ENCODE peak calls at places on chromosomes 6 and 20, in five cellular contexts. A is NCI-H2029, V is GM23248, S is activated gamma-delta T cell treated with Interleukin-2 at 50 U/mL for 16 hours, Z is nephron progenitor cell. W is an unnamed sample.

GRCh38 chr6:52512199-52512598 is 64.7 kb downstream of the TRAM2 start:
- DNase-seq in A (no peak), V (peak), S (no peak), Z (no peak), W (peak)

GRCh38 chr6:47209632-47210031 is 100.1 kb downstream of the TNFRSF21 start:
- DNase-seq in A (no peak), V (peak), S (no peak), Z (no peak), W (peak)

GRCh38 chr6:170222498-170223471 is 68.1 kb downstream of the DLL1 start:
- DNase-seq in A (peak), V (no peak), S (no peak), Z (no peak), W (no peak)

GRCh38 chr6:41824571-41825569 is 37.4 kb downstream of the TOMM6 start:
- DNase-seq in A (peak), V (no peak), S (no peak), Z (no peak), W (no peak)

GRCh38 chr6:52352239-52353008 is 9.5 kb upstream of the PAQR8 start:
- DNase-seq in A (peak), V (peak), S (no peak), Z (no peak), W (no peak)

GRCh38 chr20:43739148-43739749 is 12.4 kb upstream of the GTSF1L start:
- DNase-seq in A (peak), V (no peak), S (no peak), Z (no peak), W (no peak)

GRCh38 chr20:64158346-64159285 is 5.6 kb upstream of the MYT1 start:
- DNase-seq in A (no peak), V (no peak), S (no peak), Z (no peak), W (no peak)

GRCh38 chr6:164035912-164036485 is 621.5 kb downstream of the QKI start:
- DNase-seq in A (peak), V (no peak), S (no peak), Z (no peak), W (no peak)

GRCh38 chr6:43840490-43841218 is 70.6 kb downstream of the VEGFA start:
- DNase-seq in A (no peak), V (peak), S (no peak), Z (no peak), W (peak)

GRCh38 chr20:4961746-4962145 is 39.6 kb downstream of the SLC23A2 start:
- DNase-seq in A (no peak), V (peak), S (peak), Z (no peak), W (no peak)

GRCh38 chr6:165456327-165456726 is 146.9 kb upstream of the C6orf118 start:
- DNase-seq in A (no peak), V (no peak), S (no peak), Z (no peak), W (no peak)

GRCh38 chr20:61128701-61129655 is 123.1 kb upstream of the CDH4 start:
- DNase-seq in A (no peak), V (no peak), S (no peak), Z (no peak), W (no peak)

GRCh38 chr20:58531063-58531462 is 15.9 kb upstream of the APCDD1L start:
- DNase-seq in A (no peak), V (no peak), S (no peak), Z (no peak), W (no peak)

W was measured in cardiac muscle cell.